ENCODE peak calls at places on chromosomes 6 and 20, in five cellular contexts. P, H, R, I and E are unnamed samples.

GRCh38 chr6:453152-453551 is 61.6 kb downstream of the IRF4 start:
- DNase-seq in P (no peak), H (no peak), R (no peak), I (no peak), E (peak)

GRCh38 chr6:35253249-35253648 is 6.3 kb upstream of the ZNF76 start:
- DNase-seq in P (no peak), H (no peak), R (no peak), I (no peak), E (no peak)

GRCh38 chr20:59656417-59656816 is 52.1 kb downstream of the PHACTR3 start:
- DNase-seq in P (no peak), H (no peak), R (no peak), I (no peak), E (no peak)

GRCh38 chr6:167341665-167342655 is 17.1 kb downstream of the TTLL2 start:
- DNase-seq in P (no peak), H (no peak), R (peak), I (peak), E (peak)

GRCh38 chr6:34627296-34627695 is 69.3 kb downstream of the ILRUN start:
- DNase-seq in P (no peak), H (no peak), R (no peak), I (no peak), E (no peak)

GRCh38 chr6:108968325-108968724 is 120.1 kb downstream of the ARMC2 start:
- DNase-seq in P (no peak), H (no peak), R (no peak), I (no peak), E (no peak)

GRCh38 chr6:158002951-158003853 is 21.5 kb downstream of the SYNJ2 start:
- DNase-seq in P (no peak), H (no peak), R (no peak), I (no peak), E (no peak)

GRCh38 chr6:47407295-47408281 is 70.0 kb upstream of the CD2AP start:
- DNase-seq in P (peak), H (no peak), R (no peak), I (no peak), E (no peak)